ENCODE peak calls at places on chromosomes 6 and 20, in nine cellular contexts. V is K562, T is cardiac fibroblast, Q is GM20000, L is endothelial cell, U is neural progenitor cell, R is body of pancreas, J is Peyer's patch, G is mammary epithelial cell. E is an unnamed sample.

GRCh38 chr6:14635195-14635594 is 517.6 kb downstream of the CD83 start:
- DNase-seq in V (no peak), T (no peak), Q (no peak), L (no peak), U (no peak), R (no peak), J (peak), G (peak), E (no peak)

GRCh38 chr6:103826209-103826608 is 1033.5 kb downstream of the HACE1 start:
- DNase-seq in V (no peak), T (no peak), Q (no peak), L (no peak), U (no peak), R (no peak), J (no peak), G (no peak), E (no peak)

GRCh38 chr20:50534567-50534966 is 24.4 kb downstream of the PTPN1 start:
- DNase-seq in V (no peak), T (peak), Q (no peak), L (no peak), U (no peak), R (no peak), J (no peak), G (no peak), E (no peak)

GRCh38 chr6:170453586-170454511 is 99.3 kb downstream of the PSMB1 start:
- DNase-seq in V (no peak), T (no peak), Q (no peak), L (no peak), U (no peak), R (no peak), J (no peak), G (no peak), E (no peak)

GRCh38 chr6:154847318-154847717 is 114.1 kb downstream of the SCAF8 start:
- DNase-seq in V (no peak), T (no peak), Q (no peak), L (no peak), U (no peak), R (no peak), J (no peak), G (no peak), E (no peak)

GRCh38 chr6:33995046-33995872 is 150.6 kb downstream of the GRM4 start:
- DNase-seq in V (no peak), T (no peak), Q (no peak), L (no peak), U (no peak), R (peak), J (peak), G (no peak), E (no peak)

GRCh38 chr6:112877134-112878100 is 530.3 kb downstream of the RFPL4B start:
- DNase-seq in V (no peak), T (peak), Q (no peak), L (no peak), U (peak), R (no peak), J (no peak), G (peak), E (no peak)

GRCh38 chr20:6395695-6396094 is 272.9 kb upstream of the FERMT1 start:
- DNase-seq in V (no peak), T (peak), Q (no peak), L (no peak), U (no peak), R (no peak), J (no peak), G (peak), E (no peak)

GRCh38 chr20:1577906-1578305 is 20.4 kb upstream of the SIRPD start:
- DNase-seq in V (no peak), T (no peak), Q (no peak), L (no peak), U (no peak), R (no peak), J (no peak), G (no peak), E (no peak)

GRCh38 chr6:88867841-88868558 is 95.4 kb downstream of the RNGTT start:
- DNase-seq in V (no peak), T (peak), Q (no peak), L (no peak), U (no peak), R (no peak), J (no peak), G (peak), E (no peak)

GRCh38 chr6:167733740-167734661 is 92.7 kb upstream of the AFDN start:
- DNase-seq in V (no peak), T (peak), Q (no peak), L (no peak), U (no peak), R (no peak), J (peak), G (no peak), E (no peak)

GRCh38 chr6:3627501-3627900 is 124.0 kb downstream of the PXDC1 start:
- DNase-seq in V (no peak), T (no peak), Q (no peak), L (no peak), U (no peak), R (no peak), J (no peak), G (no peak), E (no peak)

GRCh38 chr6:152271681-152272464 is 365.3 kb downstream of the SYNE1 start:
- DNase-seq in V (no peak), T (peak), Q (peak), L (no peak), U (no peak), R (no peak), J (no peak), G (peak), E (no peak)

GRCh38 chr6:109447878-109448555 is 7.5 kb downstream of the SMPD2 start:
- DNase-seq in V (no peak), T (peak), Q (no peak), L (no peak), U (no peak), R (no peak), J (no peak), G (no peak), E (no peak)

GRCh38 chr20:18443841-18444240 is 23.0 kb downstream of the DZANK1 start:
- DNase-seq in V (no peak), T (peak), Q (no peak), L (no peak), U (no peak), R (no peak), J (no peak), G (no peak), E (no peak)

GRCh38 chr20:1320902-1321653 is 7.9 kb downstream of the SDCBP2 start:
- DNase-seq in V (no peak), T (no peak), Q (no peak), L (no peak), U (no peak), R (no peak), J (no peak), G (no peak), E (no peak)

DNA sequence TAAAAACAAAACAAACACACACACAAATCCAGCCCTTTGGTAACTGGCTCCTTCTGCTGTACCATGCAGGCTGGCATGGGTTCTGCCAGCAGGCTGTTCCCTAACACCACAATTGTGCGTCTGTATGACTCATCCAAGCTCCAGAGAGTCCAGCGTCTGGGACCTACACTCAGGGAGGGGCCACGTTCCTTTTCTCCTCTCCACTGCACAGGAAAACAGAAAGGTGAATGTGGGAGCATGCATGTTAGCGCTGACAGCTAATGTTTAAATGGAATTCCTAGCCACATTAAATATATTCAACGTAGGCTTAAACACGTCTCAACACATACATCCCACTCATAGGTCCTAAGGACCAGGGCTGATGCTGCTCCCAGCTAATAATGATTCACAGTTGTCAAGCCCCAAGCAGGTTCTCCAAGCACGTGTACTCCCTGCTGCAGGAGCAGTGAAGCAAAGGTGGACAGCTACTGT is 20.7 kb downstream of the MAP1LC3A start:
- DNase-seq in V (no peak), T (peak), Q (no peak), L (no peak), U (no peak), R (no peak), J (peak), G (peak), E (no peak)
- TF ChIP-seq CTCF in V (no peak), T (peak), Q (no peak), L (no peak), U (no peak), R (peak), J (peak), G (peak), E (no peak)

GRCh38 chr20:13929836-13930235 is 60.6 kb downstream of the SEL1L2 start:
- DNase-seq in V (no peak), T (no peak), Q (no peak), L (no peak), U (no peak), R (no peak), J (no peak), G (no peak), E (no peak)

GRCh38 chr20:13941031-13941430 is 49.4 kb downstream of the SEL1L2 start:
- DNase-seq in V (no peak), T (no peak), Q (no peak), L (no peak), U (no peak), R (no peak), J (no peak), G (no peak), E (no peak)

GRCh38 chr20:13930246-13930645 is 60.2 kb downstream of the SEL1L2 start:
- DNase-seq in V (no peak), T (no peak), Q (no peak), L (no peak), U (no peak), R (no peak), J (no peak), G (peak), E (no peak)

GRCh38 chr20:13936781-13937576 is 53.4 kb downstream of the SEL1L2 start:
- DNase-seq in V (no peak), T (no peak), Q (no peak), L (no peak), U (no peak), R (no peak), J (no peak), G (no peak), E (no peak)

DNA sequence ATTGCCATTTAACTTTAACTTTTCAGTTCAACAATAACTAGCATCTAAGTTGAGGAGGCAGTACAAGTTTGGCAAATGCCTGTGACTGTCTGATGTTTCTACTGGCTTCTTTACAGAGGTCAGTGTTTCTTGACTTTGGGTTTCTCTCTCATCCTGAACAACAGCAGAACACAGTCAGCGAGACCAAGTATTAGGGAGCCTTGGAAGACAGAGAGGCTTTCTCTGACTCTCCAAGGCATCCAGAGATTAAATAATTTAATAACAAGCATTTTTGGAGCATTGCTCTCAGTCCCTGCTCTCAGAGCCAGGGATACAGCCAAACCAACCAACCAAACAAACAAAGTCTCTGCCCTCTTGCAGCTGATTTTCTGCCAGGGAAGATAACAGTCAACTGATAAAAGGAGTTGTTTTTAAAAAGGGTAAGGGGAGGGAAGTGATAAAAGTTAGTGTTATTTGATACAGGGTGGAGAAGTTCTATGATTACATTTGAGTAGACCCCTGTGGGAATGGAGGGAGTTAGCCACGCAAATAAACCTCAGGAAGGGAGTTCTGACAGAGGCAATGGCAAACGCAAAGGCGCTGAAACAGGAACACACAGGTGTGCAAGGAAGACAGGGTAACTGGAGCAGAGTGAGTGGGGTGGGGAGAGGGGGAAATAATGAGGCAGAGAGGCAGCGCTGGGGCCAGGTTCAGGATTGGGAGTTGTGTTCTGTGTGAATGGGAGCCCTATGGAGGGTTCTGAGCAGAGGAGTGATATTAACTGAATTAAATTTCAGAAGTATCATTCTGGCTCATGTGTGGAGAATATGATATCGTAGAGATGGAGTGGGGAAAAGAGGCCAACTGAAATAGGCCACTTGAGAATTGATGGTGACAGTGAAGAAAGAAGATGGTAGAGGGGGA is 55.2 kb downstream of the SEL1L2 start:
- DNase-seq in V (no peak), T (no peak), Q (no peak), L (no peak), U (no peak), R (no peak), J (no peak), G (no peak), E (no peak)
- TF ChIP-seq CTCF in V (no peak), T (no peak), Q (no peak), L (no peak), U (no peak), R (no peak), J (no peak), G (no peak), E (no peak)

GRCh38 chr6:31717499-31718222 is 2.5 kb downstream of the LY6G6D start:
- DNase-seq in V (peak), T (no peak), Q (no peak), L (no peak), U (peak), R (no peak), J (no peak), G (peak), E (no peak)
- TF ChIP-seq CTCF in V (peak), T (no peak), Q (no peak), L (no peak), U (peak), R (peak), J (no peak), G (peak), E (no peak)

GRCh38 chr6:90347411-90347841 is 50.8 kb upstream of the BACH2 start:
- DNase-seq in V (no peak), T (no peak), Q (no peak), L (no peak), U (no peak), R (no peak), J (no peak), G (peak), E (no peak)

GRCh38 chr6:90346729-90347128 is 50.1 kb upstream of the BACH2 start:
- DNase-seq in V (no peak), T (no peak), Q (no peak), L (no peak), U (no peak), R (no peak), J (no peak), G (no peak), E (no peak)

GRCh38 chr6:90338409-90338808 is 41.8 kb upstream of the BACH2 start:
- DNase-seq in V (no peak), T (peak), Q (no peak), L (no peak), U (no peak), R (no peak), J (no peak), G (peak), E (no peak)

GRCh38 chr6:90343581-90343980 is 46.9 kb upstream of the BACH2 start:
- DNase-seq in V (no peak), T (peak), Q (no peak), L (no peak), U (no peak), R (no peak), J (no peak), G (no peak), E (no peak)
- TF ChIP-seq CTCF in V (no peak), T (no peak), Q (no peak), L (no peak), U (no peak), R (no peak), J (no peak), G (no peak), E (no peak)

GRCh38 chr20:38043512-38044300 is 10.2 kb downstream of the RPRD1B start:
- DNase-seq in V (no peak), T (peak), Q (no peak), L (no peak), U (no peak), R (no peak), J (no peak), G (peak), E (no peak)

GRCh38 chr20:38046572-38046971 is 13.0 kb downstream of the RPRD1B start:
- DNase-seq in V (no peak), T (peak), Q (no peak), L (no peak), U (no peak), R (no peak), J (no peak), G (no peak), E (no peak)

GRCh38 chr20:38049800-38050199 is 16.3 kb downstream of the RPRD1B start:
- DNase-seq in V (no peak), T (peak), Q (no peak), L (no peak), U (no peak), R (no peak), J (no peak), G (peak), E (no peak)

GRCh38 chr20:38040276-38040675 is 6.7 kb downstream of the RPRD1B start:
- DNase-seq in V (no peak), T (no peak), Q (no peak), L (no peak), U (no peak), R (no peak), J (no peak), G (no peak), E (no peak)

DNA sequence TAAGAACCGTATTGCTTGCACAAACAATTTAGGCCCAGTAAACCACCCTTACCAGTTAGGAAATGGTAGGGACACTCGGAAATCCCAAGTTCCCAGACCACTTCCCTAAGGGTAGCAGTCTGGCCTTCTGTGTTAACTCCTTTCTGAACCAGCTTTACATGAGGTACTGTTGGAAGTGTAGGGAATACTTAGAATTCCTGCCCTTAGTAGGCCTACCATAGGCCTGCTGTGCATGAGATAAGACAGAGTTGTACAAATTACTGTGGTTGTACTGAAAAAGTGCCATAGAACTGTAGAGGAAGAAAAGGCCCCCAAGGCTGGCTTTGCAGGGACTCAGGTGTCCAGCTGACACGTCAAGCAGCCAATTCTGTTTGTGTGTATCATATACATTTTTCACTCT is 11.1 kb downstream of the RPRD1B start:
- DNase-seq in V (no peak), T (no peak), Q (no peak), L (no peak), U (no peak), R (no peak), J (no peak), G (no peak), E (no peak)
- TF ChIP-seq CTCF in V (no peak), T (no peak), Q (no peak), L (no peak), U (no peak), R (no peak), J (no peak), G (no peak), E (no peak)

GRCh38 chr6:39190545-39191235 is 38.6 kb downstream of the KCNK5 start:
- DNase-seq in V (no peak), T (no peak), Q (no peak), L (no peak), U (no peak), R (no peak), J (no peak), G (no peak), E (no peak)
- TF ChIP-seq CTCF in V (no peak), T (no peak), Q (no peak), L (no peak), U (no peak), R (no peak), J (no peak), G (no peak), E (no peak)

DNA sequence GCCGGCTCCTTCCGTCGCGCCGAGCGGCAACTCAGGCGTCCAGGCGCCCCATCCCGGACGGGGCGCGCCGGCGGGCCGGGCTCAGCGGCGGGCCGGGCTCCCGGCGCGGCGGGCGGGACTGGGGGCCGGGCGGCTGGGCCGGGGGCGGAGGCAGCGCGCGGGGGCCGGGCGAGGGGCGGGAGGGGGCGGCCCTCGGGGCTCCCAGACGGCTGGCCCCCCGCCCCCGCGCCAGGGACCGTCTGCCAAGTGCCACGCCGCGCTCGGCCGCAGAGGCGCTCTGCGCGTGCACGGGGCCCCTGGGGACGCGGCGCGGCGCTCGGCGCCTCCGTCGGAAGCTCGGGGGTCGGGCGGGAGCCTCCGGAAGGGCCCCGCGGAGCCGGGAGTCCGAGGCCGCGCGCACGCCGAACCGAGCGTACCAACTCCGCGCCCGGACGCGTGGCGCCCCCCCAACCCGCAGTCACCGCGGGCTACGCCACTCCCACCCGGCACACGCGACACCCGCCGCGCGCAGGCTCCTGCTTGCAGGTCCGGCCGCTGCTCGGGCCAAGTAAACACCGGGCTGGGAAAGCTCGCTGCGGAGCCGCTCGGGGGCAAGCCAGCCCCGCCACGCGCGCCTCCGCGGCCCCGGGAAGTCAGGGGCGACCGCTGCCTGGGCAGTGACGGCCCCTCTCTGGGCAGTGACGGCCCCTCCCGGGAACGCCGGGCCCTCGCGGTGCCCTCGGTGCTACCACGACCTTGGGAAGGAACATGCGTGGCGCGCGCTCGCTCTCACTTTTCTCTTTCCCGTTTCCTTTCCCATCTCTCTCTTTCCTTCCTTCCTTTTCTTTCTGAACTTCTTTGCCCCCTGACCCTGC is at the start of gene PREX1:
- DNase-seq in V (peak), T (peak), Q (peak), L (peak), U (peak), R (peak), J (peak), G (peak), E (peak)
- TF ChIP-seq CTCF in V (no peak), T (no peak), Q (no peak), L (no peak), U (no peak), R (no peak), J (peak), G (no peak), E (peak)

E was measured in GM13977.